ENCODE peak calls at places on chromosomes 16 and 17, in four cellular contexts. One of them, this sample, is unnamed.

GRCh38 chr16:77782694-77783093 is 5.7 kb upstream of the VAT1L start:
- DNase-seq in CD8-positive, alpha-beta T cell: no peak
- DNase-seq in AG04449: no peak
- DNase-seq in suprapubic skin: no peak
- DNase-seq in this sample: no peak

GRCh38 chr17:14052886-14053615 is 16.3 kb upstream of the COX10 start:
- DNase-seq in CD8-positive, alpha-beta T cell: no peak
- DNase-seq in AG04449: no peak
- DNase-seq in suprapubic skin: no peak
- DNase-seq in this sample: no peak

GRCh38 chr16:24646646-24646995 is 82.8 kb upstream of the TNRC6A start:
- DNase-seq in CD8-positive, alpha-beta T cell: no peak
- DNase-seq in AG04449: no peak
- DNase-seq in suprapubic skin: no peak
- DNase-seq in this sample: no peak

GRCh38 chr17:42891539-42892152 is 9.0 kb upstream of the G6PC1 start:
- DNase-seq in CD8-positive, alpha-beta T cell: no peak
- DNase-seq in AG04449: no peak
- DNase-seq in suprapubic skin: no peak
- DNase-seq in this sample: no peak

GRCh38 chr16:19179890-19180490 is 11.9 kb downstream of the SYT17 start:
- DNase-seq in CD8-positive, alpha-beta T cell: no peak
- DNase-seq in AG04449: no peak
- DNase-seq in suprapubic skin: no peak
- DNase-seq in this sample: no peak

GRCh38 chr16:8590161-8590688 is at the start of gene TMEM114:
- DNase-seq in CD8-positive, alpha-beta T cell: no peak
- DNase-seq in AG04449: no peak
- DNase-seq in suprapubic skin: no peak
- DNase-seq in this sample: no peak

GRCh38 chr17:16584273-16584995 is 15.4 kb upstream of the ZNF287 start:
- DNase-seq in CD8-positive, alpha-beta T cell: peak
- DNase-seq in AG04449: peak
- DNase-seq in suprapubic skin: peak
- DNase-seq in this sample: peak

GRCh38 chr17:82754297-82755208 is 2.7 kb downstream of the TBCD start:
- DNase-seq in CD8-positive, alpha-beta T cell: no peak
- DNase-seq in AG04449: no peak
- DNase-seq in suprapubic skin: no peak
- DNase-seq in this sample: no peak

GRCh38 chr17:57626520-57627210 is 118.4 kb downstream of the CCDC182 start:
- DNase-seq in CD8-positive, alpha-beta T cell: no peak
- DNase-seq in AG04449: no peak
- DNase-seq in suprapubic skin: peak
- DNase-seq in this sample: no peak

GRCh38 chr17:40561871-40562611 is 3.2 kb downstream of the CCR7 start:
- DNase-seq in CD8-positive, alpha-beta T cell: peak
- DNase-seq in AG04449: no peak
- DNase-seq in suprapubic skin: no peak
- DNase-seq in this sample: no peak

GRCh38 chr16:62638964-62639861 is 603.0 kb upstream of the CDH8 start:
- DNase-seq in CD8-positive, alpha-beta T cell: no peak
- DNase-seq in AG04449: no peak
- DNase-seq in suprapubic skin: no peak
- DNase-seq in this sample: no peak

GRCh38 chr17:28506763-28507487 is 777 bp downstream of the FOXN1 start:
- DNase-seq in CD8-positive, alpha-beta T cell: no peak
- DNase-seq in AG04449: no peak
- DNase-seq in suprapubic skin: no peak
- DNase-seq in this sample: no peak

GRCh38 chr16:88854306-88855111 is 2.2 kb downstream of the GALNS start:
- DNase-seq in CD8-positive, alpha-beta T cell: peak
- DNase-seq in AG04449: no peak
- DNase-seq in suprapubic skin: no peak
- DNase-seq in this sample: no peak

GRCh38 chr16:49440156-49441065 is 66.8 kb downstream of the C16orf78 start:
- DNase-seq in CD8-positive, alpha-beta T cell: no peak
- DNase-seq in AG04449: no peak
- DNase-seq in suprapubic skin: no peak
- DNase-seq in this sample: no peak

GRCh38 chr16:4261557-4262172 is 11.2 kb downstream of the TFAP4 start:
- DNase-seq in CD8-positive, alpha-beta T cell: peak
- DNase-seq in AG04449: no peak
- DNase-seq in suprapubic skin: no peak
- DNase-seq in this sample: no peak

GRCh38 chr17:310111-311010 is 42.2 kb downstream of the RPH3AL start:
- DNase-seq in CD8-positive, alpha-beta T cell: no peak
- DNase-seq in AG04449: no peak
- DNase-seq in suprapubic skin: no peak
- DNase-seq in this sample: no peak

GRCh38 chr17:31534223-31534888 is 142.9 kb downstream of the RAB11FIP4 start:
- DNase-seq in CD8-positive, alpha-beta T cell: no peak
- DNase-seq in AG04449: no peak
- DNase-seq in suprapubic skin: no peak
- DNase-seq in this sample: no peak

GRCh38 chr16:61715392-61715791 is 320.8 kb downstream of the CDH8 start:
- DNase-seq in CD8-positive, alpha-beta T cell: no peak
- DNase-seq in AG04449: no peak
- DNase-seq in suprapubic skin: no peak
- DNase-seq in this sample: no peak

GRCh38 chr17:41782142-41782541 is 4.4 kb downstream of the JUP start:
- DNase-seq in CD8-positive, alpha-beta T cell: no peak
- DNase-seq in AG04449: no peak
- DNase-seq in suprapubic skin: no peak
- DNase-seq in this sample: no peak

GRCh38 chr16:68332411-68333121 is 21.7 kb downstream of the PRMT7 start:
- DNase-seq in CD8-positive, alpha-beta T cell: no peak
- DNase-seq in AG04449: no peak
- DNase-seq in suprapubic skin: no peak
- DNase-seq in this sample: no peak

GRCh38 chr16:27811881-27812280 is 251.6 kb downstream of the GSG1L start:
- DNase-seq in CD8-positive, alpha-beta T cell: no peak
- DNase-seq in AG04449: no peak
- DNase-seq in suprapubic skin: peak
- DNase-seq in this sample: no peak

GRCh38 chr16:12992066-12992465 is 90.7 kb downstream of the SHISA9 start:
- DNase-seq in CD8-positive, alpha-beta T cell: no peak
- DNase-seq in AG04449: no peak
- DNase-seq in suprapubic skin: no peak
- DNase-seq in this sample: no peak

GRCh38 chr16:88681084-88681680 is 5.1 kb downstream of the SNAI3 start:
- DNase-seq in CD8-positive, alpha-beta T cell: peak
- DNase-seq in AG04449: no peak
- DNase-seq in suprapubic skin: no peak
- DNase-seq in this sample: no peak

GRCh38 chr17:5122586-5123342 is 6.9 kb downstream of the USP6 start:
- DNase-seq in CD8-positive, alpha-beta T cell: peak
- DNase-seq in AG04449: no peak
- DNase-seq in suprapubic skin: peak
- DNase-seq in this sample: no peak

GRCh38 chr16:61798741-61799140 is 237.5 kb downstream of the CDH8 start:
- DNase-seq in CD8-positive, alpha-beta T cell: no peak
- DNase-seq in AG04449: no peak
- DNase-seq in suprapubic skin: no peak
- DNase-seq in this sample: no peak

GRCh38 chr17:81251091-81251942 is 12.2 kb downstream of the NDUFAF8 start:
- DNase-seq in CD8-positive, alpha-beta T cell: no peak
- DNase-seq in AG04449: no peak
- DNase-seq in suprapubic skin: no peak
- DNase-seq in this sample: no peak

GRCh38 chr17:9924735-9925191 is 19.7 kb upstream of the RCVRN start:
- DNase-seq in CD8-positive, alpha-beta T cell: no peak
- DNase-seq in AG04449: no peak
- DNase-seq in suprapubic skin: no peak
- DNase-seq in this sample: peak

GRCh38 chr17:76540381-76541300 is 797 bp downstream of the PRCD start:
- DNase-seq in CD8-positive, alpha-beta T cell: no peak
- DNase-seq in AG04449: no peak
- DNase-seq in suprapubic skin: peak
- DNase-seq in this sample: peak

GRCh38 chr16:3906363-3906762 is 25.9 kb upstream of the CREBBP start:
- DNase-seq in CD8-positive, alpha-beta T cell: no peak
- DNase-seq in AG04449: no peak
- DNase-seq in suprapubic skin: no peak
- DNase-seq in this sample: no peak

GRCh38 chr17:2780931-2781454 is 15.2 kb upstream of the RAP1GAP2 start:
- DNase-seq in CD8-positive, alpha-beta T cell: no peak
- DNase-seq in AG04449: no peak
- DNase-seq in suprapubic skin: no peak
- DNase-seq in this sample: no peak

GRCh38 chr17:44578947-44579346 is 21.7 kb downstream of the FZD2 start:
- DNase-seq in CD8-positive, alpha-beta T cell: no peak
- DNase-seq in AG04449: no peak
- DNase-seq in suprapubic skin: no peak
- DNase-seq in this sample: no peak

GRCh38 chr17:44796731-44797130 is 33.4 kb downstream of the GJC1 start:
- DNase-seq in CD8-positive, alpha-beta T cell: no peak
- DNase-seq in AG04449: no peak
- DNase-seq in suprapubic skin: no peak
- DNase-seq in this sample: no peak

DNA sequence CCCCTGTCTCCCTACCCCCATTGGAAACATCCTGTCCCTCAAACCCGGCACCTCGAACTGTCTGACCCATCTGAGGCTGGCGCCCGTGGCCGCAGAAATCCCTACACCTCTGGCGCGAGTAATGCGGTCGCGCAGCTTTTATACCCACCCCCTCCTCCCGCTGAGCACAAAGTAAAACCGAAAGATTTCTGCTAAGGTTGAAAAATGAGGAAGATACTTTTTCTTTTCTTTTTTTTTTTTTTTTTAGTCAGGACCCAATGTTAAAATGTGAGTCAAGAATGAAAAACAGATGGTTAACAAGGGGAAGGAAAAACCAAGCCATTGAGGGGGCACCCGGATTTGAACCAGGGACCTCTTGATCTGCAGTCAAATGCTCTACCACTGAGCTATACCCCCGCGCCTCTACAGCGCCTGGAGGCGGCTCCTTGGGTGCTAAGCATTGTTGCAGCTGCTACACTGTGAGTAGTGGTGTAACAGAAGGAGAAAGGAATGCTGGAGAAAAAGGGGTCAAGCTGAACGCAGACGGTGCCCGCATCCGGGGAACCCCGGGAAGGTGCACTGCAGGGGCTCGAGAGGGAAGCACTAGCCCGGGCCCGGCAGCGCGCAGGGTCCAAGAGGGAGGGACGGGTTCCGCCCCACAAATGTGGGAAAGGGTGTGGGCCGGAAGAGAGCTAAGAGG is 751 bp upstream of the LASP1 start:
- DNase-seq in CD8-positive, alpha-beta T cell: peak
- DNase-seq in AG04449: no peak
- DNase-seq in suprapubic skin: peak
- DNase-seq in this sample: peak
- TF ChIP-seq CTCF in CD8-positive, alpha-beta T cell: no peak
- TF ChIP-seq CTCF in AG04449: peak
- TF ChIP-seq CTCF in suprapubic skin: no peak
- TF ChIP-seq CTCF in this sample: peak

GRCh38 chr16:31301708-31302400 is 42.1 kb downstream of the ITGAM start:
- DNase-seq in CD8-positive, alpha-beta T cell: no peak
- DNase-seq in AG04449: no peak
- DNase-seq in suprapubic skin: no peak
- DNase-seq in this sample: no peak
- TF ChIP-seq CTCF in CD8-positive, alpha-beta T cell: no peak
- TF ChIP-seq CTCF in AG04449: no peak
- TF ChIP-seq CTCF in suprapubic skin: no peak
- TF ChIP-seq CTCF in this sample: no peak

GRCh38 chr16:48317614-48318013 is 67.6 kb downstream of the SIAH1 start:
- DNase-seq in CD8-positive, alpha-beta T cell: no peak
- DNase-seq in AG04449: peak
- DNase-seq in suprapubic skin: no peak
- DNase-seq in this sample: no peak
- TF ChIP-seq CTCF in CD8-positive, alpha-beta T cell: no peak
- TF ChIP-seq CTCF in AG04449: no peak
- TF ChIP-seq CTCF in suprapubic skin: no peak
- TF ChIP-seq CTCF in this sample: no peak

DNA sequence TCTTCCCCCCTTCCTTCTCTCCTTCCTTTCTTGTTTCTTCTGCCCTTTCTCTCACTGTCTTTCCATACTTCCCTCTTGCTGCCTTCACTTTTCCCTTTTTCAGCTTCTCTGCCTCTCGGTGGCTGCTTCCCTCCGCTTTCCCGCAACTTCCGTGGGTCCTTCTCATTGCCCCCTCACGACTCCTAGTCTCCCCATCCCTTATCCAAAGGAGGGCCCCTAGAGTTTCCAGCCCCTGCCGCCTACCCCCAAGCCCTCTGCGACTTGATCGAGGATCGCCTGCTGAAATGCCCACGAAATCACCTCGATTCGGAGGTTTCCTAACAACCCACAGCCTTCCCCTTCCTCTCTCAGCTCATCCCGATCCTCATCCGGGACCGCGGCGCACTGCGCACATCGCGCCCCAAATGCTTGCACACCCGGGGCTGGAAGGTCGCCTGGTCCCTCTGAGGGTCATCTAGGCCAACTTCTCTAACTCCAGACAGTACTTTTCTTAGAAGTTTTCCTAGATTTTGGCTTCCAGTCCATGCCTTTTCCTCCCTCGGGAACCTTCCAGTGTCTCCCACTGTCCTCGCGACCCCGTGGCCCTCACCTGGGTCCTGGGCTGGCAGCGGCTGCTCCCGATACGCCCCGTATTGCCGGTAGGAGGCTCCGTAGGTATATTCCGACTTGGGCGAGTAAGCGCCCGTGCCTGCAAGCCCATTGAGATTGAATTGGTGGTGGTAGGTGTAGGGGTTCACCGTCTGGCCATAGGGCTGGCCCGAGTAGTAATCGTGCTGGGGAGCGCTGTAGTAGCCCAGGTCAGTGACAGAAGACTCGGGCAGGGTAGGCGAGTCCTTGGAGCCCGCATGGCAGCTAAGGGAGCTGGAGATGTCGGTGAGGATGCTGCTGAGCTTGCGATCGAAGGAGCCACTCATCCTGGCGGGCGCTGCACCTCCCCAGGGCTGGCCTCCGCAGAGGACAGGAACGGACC is 654 bp downstream of the DLX3 start:
- DNase-seq in CD8-positive, alpha-beta T cell: peak
- DNase-seq in AG04449: no peak
- DNase-seq in suprapubic skin: peak
- DNase-seq in this sample: no peak
- TF ChIP-seq CTCF in CD8-positive, alpha-beta T cell: no peak
- TF ChIP-seq CTCF in AG04449: no peak
- TF ChIP-seq CTCF in suprapubic skin: no peak
- TF ChIP-seq CTCF in this sample: no peak

GRCh38 chr16:25827709-25828108 is 135.9 kb downstream of the HS3ST4 start:
- DNase-seq in CD8-positive, alpha-beta T cell: no peak
- DNase-seq in AG04449: no peak
- DNase-seq in suprapubic skin: no peak
- DNase-seq in this sample: no peak
- TF ChIP-seq CTCF in CD8-positive, alpha-beta T cell: no peak
- TF ChIP-seq CTCF in AG04449: no peak
- TF ChIP-seq CTCF in suprapubic skin: no peak
- TF ChIP-seq CTCF in this sample: no peak

This sample was measured in AG09319.